ENCODE peak calls at places on chromosomes 3 and 15, in four cellular contexts. S is IMR-90, Y is H1, X is K562. Z is an unnamed sample.

GRCh38 chr3:47355010-47355409 is 25.8 kb upstream of the PTPN23 start:
- DNase-seq in X (no peak), S (no peak), Y (no peak), Z (no peak)

GRCh38 chr3:195208183-195208582 is 62.8 kb downstream of the XXYLT1 start:
- DNase-seq in Y (peak), X (no peak), S (no peak), Z (peak)

GRCh38 chr3:53753518-53754183 is 92.6 kb downstream of the CHDH start:
- DNase-seq in S (no peak), Y (no peak), X (no peak), Z (no peak)

GRCh38 chr3:195095704-195096036 is 175.3 kb downstream of the XXYLT1 start:
- DNase-seq in S (peak), Y (no peak), X (no peak), Z (no peak)

GRCh38 chr3:13677272-13677671 is 128.3 kb downstream of the FBLN2 start:
- DNase-seq in S (no peak), X (no peak), Y (no peak), Z (no peak)

GRCh38 chr3:25783661-25784512 is 644 bp upstream of the NGLY1 start:
- DNase-seq in Y (no peak), X (no peak), S (peak), Z (no peak)

GRCh38 chr15:37095993-37096877 is 4.1 kb downstream of the MEIS2 start:
- DNase-seq in S (no peak), X (no peak), Y (peak), Z (no peak)

GRCh38 chr3:6799264-6799915 is 61.5 kb upstream of the GRM7 start:
- DNase-seq in X (peak), Y (peak), S (no peak), Z (no peak)

GRCh38 chr15:90686435-90687218 is 30.5 kb upstream of the BLM start:
- DNase-seq in S (peak), Y (no peak), X (no peak), Z (peak)

GRCh38 chr3:193347507-193348501 is 30.7 kb downstream of the ATP13A5 start:
- DNase-seq in S (no peak), Y (no peak), X (no peak), Z (no peak)

GRCh38 chr3:140206196-140207040 is 271.4 kb downstream of the CLSTN2 start:
- DNase-seq in X (peak), Y (no peak), S (peak), Z (no peak)

GRCh38 chr15:25176991-25177954 is 222.5 kb downstream of the SNRPN start:
- DNase-seq in X (no peak), Y (peak), S (no peak), Z (no peak)

GRCh38 chr3:58236527-58237237 is 910 bp upstream of the ABHD6 start:
- DNase-seq in Y (peak), S (no peak), X (no peak), Z (no peak)

GRCh38 chr3:195032955-195033354 is 238.0 kb downstream of the XXYLT1 start:
- DNase-seq in Y (no peak), S (no peak), X (no peak), Z (no peak)

GRCh38 chr3:182710557-182711157 is 82.6 kb upstream of the ATP11B start:
- DNase-seq in S (peak), X (peak), Y (no peak), Z (no peak)

GRCh38 chr3:188807002-188807401 is 364.8 kb upstream of the TPRG1 start:
- DNase-seq in X (no peak), Y (no peak), S (peak), Z (no peak)

GRCh38 chr15:75796321-75796720 is 46.9 kb upstream of the UBE2Q2 start:
- DNase-seq in S (no peak), Y (peak), X (no peak), Z (no peak)

GRCh38 chr15:88509964-88510363 is 36.5 kb downstream of the DET1 start:
- DNase-seq in S (no peak), X (no peak), Y (no peak), Z (no peak)

GRCh38 chr15:67156426-67156825 is 91.0 kb downstream of the SMAD3 start:
- DNase-seq in S (no peak), Y (no peak), X (no peak), Z (no peak)

GRCh38 chr3:63364909-63365308 is 86.8 kb downstream of the SYNPR start:
- DNase-seq in Y (no peak), X (no peak), S (no peak), Z (no peak)

GRCh38 chr15:49823987-49824538 is 203.2 kb downstream of the DTWD1 start:
- DNase-seq in Y (no peak), X (no peak), S (peak), Z (no peak)

GRCh38 chr3:146502887-146503458 is 33.6 kb upstream of the PLSCR2 start:
- DNase-seq in S (peak), X (no peak), Y (no peak), Z (no peak)

GRCh38 chr3:44584646-44585501 is at the start of gene ZNF660:
- DNase-seq in X (peak), S (peak), Y (peak), Z (no peak)

GRCh38 chr3:52259448-52259847 is 13.9 kb downstream of the PPM1M start:
- DNase-seq in X (no peak), Y (no peak), S (no peak), Z (no peak)

GRCh38 chr3:127156651-127157050 is 36.3 kb upstream of the PRR23E start:
- DNase-seq in Y (no peak), X (no peak), S (no peak), Z (no peak)

GRCh38 chr15:30918366-30918765 is 14.7 kb downstream of the FAN1 start:
- DNase-seq in S (no peak), Y (no peak), X (no peak), Z (no peak)

GRCh38 chr3:55541016-55541415 is 53.9 kb upstream of the WNT5A start:
- DNase-seq in X (no peak), Y (no peak), S (no peak), Z (no peak)

GRCh38 chr3:122427857-122428471 is 12.1 kb upstream of the WDR5B start:
- DNase-seq in X (no peak), Y (no peak), S (no peak), Z (no peak)

GRCh38 chr3:12440927-12441326 is 43.4 kb upstream of the TSEN2 start:
- DNase-seq in Y (no peak), X (no peak), S (peak), Z (no peak)

GRCh38 chr3:61632568-61633175 is 71.3 kb downstream of the PTPRG start:
- DNase-seq in S (peak), Y (no peak), X (no peak), Z (no peak)

GRCh38 chr15:85618956-85619491 is 175.7 kb downstream of the KLHL25 start:
- DNase-seq in X (no peak), Y (no peak), S (peak), Z (no peak)
- TF ChIP-seq CHD1 in X (no peak), Y (no peak), S (no peak), Z (no peak)

DNA sequence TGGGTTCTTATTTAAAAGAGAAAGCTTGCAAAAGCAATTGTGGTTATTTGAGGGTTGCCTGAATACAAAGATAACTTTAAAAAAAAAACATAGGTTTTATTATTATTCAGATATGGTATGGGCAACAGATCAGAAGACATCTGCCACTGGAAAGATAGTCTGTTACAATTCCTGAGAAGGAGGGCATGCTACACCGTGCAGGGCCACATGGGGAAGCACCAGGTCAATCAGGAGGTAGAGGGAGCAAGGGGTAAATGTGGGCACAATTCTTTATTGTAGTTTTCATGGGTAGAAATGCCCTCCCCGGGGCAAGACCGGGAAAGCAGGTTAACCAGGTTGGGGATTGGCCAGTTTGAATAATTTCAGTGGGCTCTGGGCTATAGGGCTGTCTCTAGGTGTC is 46.5 kb downstream of the BBS4 start:
- DNase-seq in S (no peak), Y (no peak), X (no peak), Z (no peak)
- TF ChIP-seq CHD1 in S (no peak), Y (no peak), X (no peak), Z (no peak)

GRCh38 chr3:85572978-85573377 is 614.2 kb downstream of the CADM2 start:
- DNase-seq in Y (no peak), X (no peak), S (no peak), Z (no peak)

GRCh38 chr3:85572426-85572825 is 613.6 kb downstream of the CADM2 start:
- DNase-seq in X (no peak), Y (no peak), S (no peak), Z (no peak)

GRCh38 chr3:85574306-85574705 is 615.5 kb downstream of the CADM2 start:
- DNase-seq in X (no peak), S (no peak), Y (no peak), Z (no peak)

GRCh38 chr3:85576801-85577200 is 618.0 kb downstream of the CADM2 start:
- DNase-seq in X (no peak), S (no peak), Y (no peak), Z (no peak)

DNA sequence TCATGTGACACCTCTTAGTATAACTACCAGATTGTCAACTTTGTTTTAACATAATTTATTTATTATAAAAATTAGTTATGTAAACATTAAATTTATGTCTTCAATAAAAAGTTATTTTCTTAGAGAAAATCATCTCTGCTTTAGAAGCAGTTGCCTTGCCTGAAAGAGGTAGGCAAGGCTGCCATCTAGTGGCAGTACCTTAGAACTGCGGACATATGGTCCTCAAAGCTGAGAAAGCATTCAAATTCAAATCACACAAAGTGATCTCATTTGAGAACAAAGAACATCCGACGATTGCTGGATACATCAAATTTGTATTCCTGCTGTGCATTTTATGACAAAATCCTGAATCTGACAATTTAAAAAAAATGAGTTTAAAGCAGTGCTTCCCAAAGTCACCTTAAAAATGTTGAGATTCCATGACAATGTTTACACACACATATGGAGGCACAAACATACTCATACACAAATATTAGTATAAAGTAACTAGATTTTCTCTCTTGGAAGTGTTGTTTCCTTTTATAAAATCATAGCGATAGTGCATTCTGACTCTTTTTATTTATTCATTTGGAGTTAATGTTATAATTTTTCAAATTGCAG is 617.4 kb downstream of the CADM2 start:
- DNase-seq in X (peak), Y (peak), S (peak), Z (no peak)
- TF ChIP-seq CHD1 in X (no peak), Y (no peak), S (no peak), Z (no peak)

GRCh38 chr3:80244390-80244789 is 476.6 kb upstream of the ROBO1 start:
- DNase-seq in X (no peak), S (peak), Y (no peak), Z (no peak)
- TF ChIP-seq CHD1 in X (no peak), S (no peak), Y (no peak), Z (no peak)

DNA sequence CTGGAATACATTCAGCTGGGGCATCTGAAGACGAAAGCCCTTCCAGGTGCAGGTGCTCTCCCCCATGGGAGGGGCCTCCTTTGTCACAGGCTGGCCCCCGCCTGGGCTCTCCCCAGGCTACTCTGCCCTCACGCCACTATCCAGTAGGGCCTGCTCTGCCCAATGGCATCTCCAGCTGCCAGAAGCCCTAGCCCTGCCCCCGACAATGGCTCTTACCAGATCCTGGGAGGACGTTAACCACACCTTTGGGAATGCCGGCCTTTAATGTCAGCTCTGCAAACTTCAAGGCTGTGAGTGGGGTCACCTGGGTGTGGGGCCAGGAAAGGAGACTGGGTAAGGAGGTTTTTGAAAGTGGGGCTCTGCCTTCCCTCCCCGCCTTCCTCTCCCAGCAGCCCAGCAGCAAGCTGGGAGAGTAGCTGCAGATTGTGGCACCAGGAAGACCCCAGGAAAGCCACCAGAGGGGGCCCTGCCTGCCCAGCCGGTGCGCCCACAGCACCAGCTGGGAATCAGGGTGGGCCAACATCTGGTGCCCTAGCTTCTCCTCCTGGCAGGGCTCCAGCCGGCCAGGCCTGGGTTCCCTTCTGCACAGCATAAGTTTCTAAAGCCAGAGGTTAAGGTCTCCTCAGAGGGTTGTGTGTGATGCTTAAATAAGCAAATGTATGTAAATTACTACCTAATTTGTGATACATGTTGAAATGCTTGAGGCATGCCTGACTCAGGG is 40.4 kb upstream of the SLC41A3 start:
- DNase-seq in Y (peak), X (no peak), S (no peak), Z (no peak)
- TF ChIP-seq CHD1 in Y (no peak), X (no peak), S (no peak), Z (no peak)

GRCh38 chr15:84926491-84927220 is 42.2 kb downstream of the SLC28A1 start:
- DNase-seq in S (no peak), X (no peak), Y (no peak), Z (no peak)
- TF ChIP-seq CHD1 in S (no peak), X (no peak), Y (no peak), Z (no peak)

GRCh38 chr15:59104912-59105732 is at the start of gene CCNB2:
- DNase-seq in X (peak), Y (peak), S (peak), Z (peak)

GRCh38 chr15:59099162-59099685 is 5.7 kb upstream of the CCNB2 start:
- DNase-seq in X (no peak), S (no peak), Y (no peak), Z (no peak)

GRCh38 chr15:59105839-59106238 is 893 bp downstream of the CCNB2 start:
- DNase-seq in X (peak), Y (no peak), S (no peak), Z (no peak)

DNA sequence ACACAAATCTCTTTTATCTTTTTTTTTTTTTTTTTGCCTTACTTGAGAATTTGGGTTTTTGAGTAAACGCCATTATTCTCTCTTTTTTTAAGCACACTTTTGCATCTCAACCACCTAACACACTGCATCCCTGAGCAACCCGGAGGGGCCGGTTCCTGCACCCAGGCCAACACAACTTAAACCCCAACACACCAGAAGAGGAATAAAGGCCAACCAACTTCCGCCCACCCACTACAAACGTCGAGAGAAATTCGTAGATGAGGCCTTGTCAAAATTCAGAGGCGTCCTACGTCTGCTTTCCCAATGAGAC is 389 bp upstream of the CCNB2 start:
- DNase-seq in X (no peak), S (no peak), Y (no peak), Z (no peak)
- TF ChIP-seq CHD1 in X (no peak), S (no peak), Y (no peak), Z (no peak)

GRCh38 chr3:27568393-27568792 is 84.2 kb upstream of the SLC4A7 start:
- DNase-seq in X (no peak), Y (no peak), S (peak), Z (no peak)
- TF ChIP-seq CHD1 in X (no peak), Y (no peak), S (no peak), Z (no peak)

DNA sequence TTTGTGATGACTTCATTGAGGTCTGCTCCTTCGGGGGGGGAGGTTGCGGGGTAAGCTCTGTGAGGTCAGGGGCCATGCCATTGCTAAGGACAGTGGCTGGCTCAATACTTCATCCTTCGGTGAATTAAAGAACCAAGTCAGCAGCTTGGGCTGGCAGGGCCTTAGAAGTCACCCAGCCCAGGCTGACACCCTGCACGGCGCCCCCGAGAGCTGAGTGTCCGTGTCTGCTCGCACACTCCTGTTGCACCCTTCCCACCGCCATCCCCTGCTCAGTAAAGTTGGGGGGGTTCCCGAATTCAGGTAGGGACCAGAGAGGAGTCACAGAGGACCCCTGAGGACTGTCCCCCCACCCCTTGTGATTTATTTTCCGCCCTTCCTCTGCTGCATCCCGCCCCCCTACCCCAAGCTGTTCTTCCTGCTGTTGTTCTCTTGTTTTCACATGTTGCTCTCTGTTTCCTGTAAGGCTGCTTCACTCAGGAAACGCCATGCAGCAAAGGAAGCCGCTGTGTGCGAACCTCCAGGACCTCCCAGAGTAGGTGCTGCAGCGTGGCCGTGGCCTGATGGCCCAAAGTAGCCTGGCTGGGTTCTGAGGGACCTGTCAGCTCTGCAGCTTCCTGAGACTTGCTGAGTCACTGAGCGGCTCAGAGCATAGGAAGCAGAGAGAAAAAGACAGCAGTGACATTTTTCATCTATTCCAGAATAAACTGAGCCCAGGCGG is 14.4 kb downstream of the EFCC1 start:
- DNase-seq in X (peak), Y (no peak), S (no peak), Z (no peak)
- TF ChIP-seq CHD1 in X (no peak), Y (no peak), S (no peak), Z (no peak)

Z was measured in GM12878.